ENCODE peak calls at places on chromosomes 5 and 9, in eight cellular contexts. F, J, A, S, R, M, V and H are unnamed samples.

GRCh38 chr5:73286891-73287290 is 113.9 kb downstream of the TMEM174 start:
- DNase-seq in F (no peak), J (no peak), A (no peak), S (no peak), R (peak), M (no peak), V (no peak), H (no peak)

GRCh38 chr9:36031774-36032565 is 4.7 kb upstream of the RECK start:
- DNase-seq in F (no peak), J (no peak), A (no peak), S (no peak), R (no peak), M (no peak), V (no peak), H (no peak)

GRCh38 chr9:112061152-112061740 is 113.9 kb downstream of the SUSD1 start:
- DNase-seq in F (no peak), J (peak), A (no peak), S (peak), R (peak), M (no peak), V (peak), H (peak)

GRCh38 chr9:93976973-93977372 is 21.8 kb upstream of the BARX1 start:
- DNase-seq in F (no peak), J (no peak), A (no peak), S (no peak), R (no peak), M (no peak), V (no peak), H (no peak)

GRCh38 chr5:32110081-32110696 is 63.9 kb downstream of the GOLPH3 start:
- DNase-seq in F (no peak), J (no peak), A (no peak), S (no peak), R (no peak), M (no peak), V (no peak), H (no peak)

GRCh38 chr9:121240394-121241145 is 27.4 kb upstream of the GSN start:
- DNase-seq in F (no peak), J (peak), A (no peak), S (no peak), R (no peak), M (no peak), V (no peak), H (no peak)

GRCh38 chr5:15501057-15501791 is 1.2 kb downstream of the FBXL7 start:
- DNase-seq in F (no peak), J (peak), A (peak), S (peak), R (peak), M (no peak), V (no peak), H (no peak)

GRCh38 chr9:95778957-95779356 is 96.5 kb upstream of the ERCC6L2 start:
- DNase-seq in F (no peak), J (peak), A (no peak), S (peak), R (peak), M (no peak), V (no peak), H (no peak)

GRCh38 chr9:115643948-115644727 is 509.5 kb upstream of the PAPPA start:
- DNase-seq in F (no peak), J (peak), A (no peak), S (no peak), R (no peak), M (no peak), V (no peak), H (no peak)

GRCh38 chr5:134086943-134087305 is 27.6 kb upstream of the TCF7 start:
- DNase-seq in F (peak), J (no peak), A (no peak), S (no peak), R (no peak), M (no peak), V (no peak), H (no peak)

GRCh38 chr5:55897905-55898304 is 46.7 kb downstream of the IL31RA start:
- DNase-seq in F (no peak), J (peak), A (no peak), S (peak), R (peak), M (peak), V (no peak), H (peak)

GRCh38 chr5:132228241-132229035 is 785 bp upstream of the P4HA2 start:
- DNase-seq in F (no peak), J (no peak), A (no peak), S (no peak), R (no peak), M (no peak), V (no peak), H (no peak)

GRCh38 chr5:179278119-179278518 is 67.1 kb downstream of the ADAMTS2 start:
- DNase-seq in F (no peak), J (peak), A (no peak), S (no peak), R (no peak), M (no peak), V (no peak), H (no peak)

GRCh38 chr9:83701769-83702168 is 6.0 kb downstream of the UBQLN1 start:
- DNase-seq in F (no peak), J (peak), A (no peak), S (peak), R (peak), M (no peak), V (no peak), H (no peak)